ENCODE peak calls at places on chromosome 2, in ten cellular contexts. K is AML-193, V is psoas muscle, E is right lobe of liver, F is HTR-8/SVneo, A is RCC 7860, M is NCI-H345, W is amygdala, U is GM13977, P is uterus. Z is an unnamed sample.

GRCh38 chr2:20333738-20334137 is 16.9 kb downstream of the PUM2 start:
- DNase-seq in K (no peak), V (no peak), E (no peak), F (no peak), A (no peak), M (no peak), W (no peak), U (no peak), P (no peak), Z (peak; percentile 20)

GRCh38 chr2:232300894-232301387 is 77.6 kb upstream of the ALPP start:
- DNase-seq in K (no peak), V (no peak), E (no peak), F (no peak), A (no peak), M (peak; percentile 17), W (no peak), U (no peak), P (no peak), Z (no peak)

GRCh38 chr2:170766693-170767092 is 3.5 kb upstream of the ERICH2 start:
- DNase-seq in K (no peak), V (no peak), E (no peak), F (no peak), A (no peak), M (no peak), W (no peak), U (no peak), P (no peak), Z (no peak)

GRCh38 chr2:203080447-203080846 is 65.8 kb downstream of the NBEAL1 start:
- DNase-seq in K (no peak), V (no peak), E (no peak), F (no peak), A (no peak), M (no peak), W (no peak), U (no peak), P (no peak), Z (no peak)

GRCh38 chr2:153575171-153575853 is 96.8 kb upstream of the RPRM start:
- DNase-seq in K (no peak), V (no peak), E (no peak), F (no peak), A (no peak), M (no peak), W (no peak), U (no peak), P (no peak), Z (no peak)

GRCh38 chr2:218618102-218618860 is 10.6 kb downstream of the PLCD4 start:
- DNase-seq in K (no peak), V (no peak), E (no peak), F (no peak), A (no peak), M (no peak), W (no peak), U (no peak), P (no peak), Z (no peak)

GRCh38 chr2:237720962-237721361 is 77.6 kb upstream of the RBM44 start:
- DNase-seq in K (no peak), V (no peak), E (no peak), F (no peak), A (peak; percentile 71), M (no peak), W (no peak), U (no peak), P (no peak), Z (no peak)

GRCh38 chr2:113211226-113212105 is 37.7 kb downstream of the PSD4 start:
- DNase-seq in K (no peak), V (no peak), E (no peak), F (no peak), A (no peak), M (no peak), W (no peak), U (no peak), P (peak; percentile 48), Z (no peak)

Z was measured in immature natural killer cell.